ENCODE peak calls at places on chromosome 11, in nine cellular contexts. O, M, W, X, K, Q, D, E and B are unnamed samples.

GRCh38 chr11:32164836-32165235 is 74.0 kb downstream of the RCN1 start:
- DNase-seq in D (no peak), W (no peak), M (no peak), E (no peak), O (no peak), Q (no peak), K (no peak), X (no peak), B (no peak)

GRCh38 chr11:77377734-77378133 is 76.2 kb upstream of the GDPD4 start:
- DNase-seq in Q (no peak), M (no peak), E (no peak), O (no peak), K (no peak), X (no peak), W (no peak), D (no peak), B (no peak)

GRCh38 chr11:57320719-57321387 is 3.9 kb downstream of the TNKS1BP1 start:
- DNase-seq in D (no peak), E (no peak), M (peak), O (no peak), W (no peak), K (no peak), X (no peak), Q (no peak), B (no peak)

GRCh38 chr11:43631732-43632131 is 48.8 kb upstream of the HSD17B12 start:
- DNase-seq in O (no peak), K (no peak), W (no peak), X (no peak), D (no peak), E (no peak), M (no peak), Q (no peak), B (no peak)

GRCh38 chr11:134657631-134658030 is 245.6 kb upstream of the B3GAT1 start:
- DNase-seq in W (no peak), Q (no peak), O (no peak), E (no peak), M (no peak), K (no peak), X (no peak), D (no peak), B (no peak)

GRCh38 chr11:13878077-13878476 is 84.4 kb upstream of the SPON1 start:
- DNase-seq in D (no peak), K (no peak), O (no peak), Q (no peak), X (no peak), W (no peak), M (no peak), E (no peak), B (no peak)

GRCh38 chr11:110093407-110094297 is 460 bp downstream of the ZC3H12C start:
- DNase-seq in K (peak), X (peak), W (peak), D (no peak), O (peak), M (peak), Q (peak), E (peak), B (peak)

GRCh38 chr11:40316171-40316570 is 1143.3 kb downstream of the LRRC4C start:
- DNase-seq in Q (no peak), K (no peak), M (no peak), E (no peak), X (no peak), D (no peak), O (no peak), W (no peak), B (no peak)

GRCh38 chr11:80846979-80847378 is 1406.1 kb upstream of the TENM4 start:
- DNase-seq in E (no peak), K (peak), M (no peak), O (no peak), X (peak), Q (no peak), D (no peak), W (no peak), B (peak)

GRCh38 chr11:13160745-13161144 is 116.8 kb upstream of the BMAL1 start:
- DNase-seq in D (no peak), X (no peak), E (no peak), M (no peak), O (peak), Q (no peak), W (no peak), K (peak), B (no peak)

GRCh38 chr11:129610545-129610944 is 205.1 kb upstream of the TMEM45B start:
- DNase-seq in E (no peak), Q (no peak), D (no peak), M (no peak), X (no peak), K (no peak), W (no peak), O (no peak), B (no peak)

GRCh38 chr11:129611661-129612566 is 203.7 kb upstream of the TMEM45B start:
- DNase-seq in E (no peak), W (no peak), Q (peak), M (peak), K (peak), O (peak), X (no peak), D (no peak), B (no peak)

GRCh38 chr11:129618046-129618569 is 197.5 kb upstream of the TMEM45B start:
- DNase-seq in E (no peak), D (no peak), W (no peak), X (no peak), O (no peak), K (no peak), Q (no peak), M (no peak), B (no peak)

GRCh38 chr11:129613076-129613475 is 202.6 kb upstream of the TMEM45B start:
- DNase-seq in D (no peak), W (no peak), E (no peak), M (no peak), O (peak), Q (no peak), X (no peak), K (no peak), B (no peak)

GRCh38 chr11:129614256-129614944 is 201.2 kb upstream of the TMEM45B start:
- DNase-seq in D (no peak), K (no peak), M (no peak), E (no peak), Q (no peak), X (no peak), O (no peak), W (no peak), B (no peak)
- TF ChIP-seq CTCF in D (no peak), K (no peak), M (no peak), E (no peak), Q (no peak), X (no peak), O (no peak), W (no peak), B (no peak)

DNA sequence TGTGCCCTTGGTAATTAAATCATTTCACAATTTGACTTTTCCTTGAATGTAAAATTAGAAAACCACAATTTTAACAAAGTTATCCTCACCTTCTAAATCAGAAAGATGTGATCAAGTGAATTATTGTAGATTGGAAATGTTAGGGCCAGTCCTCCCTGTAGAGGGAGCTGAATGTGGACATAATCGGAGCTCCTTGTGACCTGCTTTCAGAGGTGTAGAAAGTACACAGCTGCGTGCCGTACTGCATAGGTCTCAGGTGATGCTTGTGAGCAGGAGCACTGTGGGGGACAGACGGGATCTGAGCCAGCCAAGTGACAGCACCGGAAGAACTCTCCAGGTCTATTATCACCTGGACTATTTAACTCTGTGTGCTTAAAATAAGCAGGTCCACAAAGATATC is 338.0 kb downstream of the AASDHPPT start:
- DNase-seq in M (peak), W (no peak), O (no peak), X (no peak), K (no peak), Q (no peak), E (no peak), D (no peak), B (no peak)
- TF ChIP-seq CTCF in M (peak), W (no peak), O (peak), X (no peak), K (no peak), Q (no peak), E (no peak), D (no peak), B (no peak)

GRCh38 chr11:67381244-67381972 is 8.0 kb upstream of the CLCF1 start:
- DNase-seq in X (peak), E (no peak), W (no peak), Q (no peak), K (peak), D (no peak), O (no peak), M (no peak), B (peak)
- TF ChIP-seq CTCF in X (no peak), E (no peak), W (no peak), Q (no peak), K (no peak), D (no peak), O (no peak), M (no peak), B (no peak)

GRCh38 chr11:84993386-84993785 is 633.8 kb downstream of the DLG2 start:
- DNase-seq in E (no peak), Q (no peak), D (no peak), K (peak), O (peak), M (peak), X (no peak), W (no peak), B (no peak)
- TF ChIP-seq CTCF in E (peak), Q (no peak), D (peak), K (peak), O (peak), M (peak), X (peak), W (no peak), B (no peak)

GRCh38 chr11:119094816-119095065 is 6.9 kb downstream of the DPAGT1 start:
- DNase-seq in D (peak), W (peak), X (peak), M (peak), K (peak), Q (peak), E (no peak), O (peak), B (peak)
- TF ChIP-seq CTCF in D (peak), W (peak), X (peak), M (peak), K (peak), Q (peak), E (peak), O (peak), B (peak)

GRCh38 chr11:63829823-63830489 is 9.0 kb upstream of the MARK2 start:
- DNase-seq in X (no peak), M (no peak), W (no peak), K (peak), E (peak), D (no peak), Q (peak), O (peak), B (peak)
- TF ChIP-seq CTCF in X (no peak), M (peak), W (peak), K (peak), E (peak), D (peak), Q (peak), O (peak), B (peak)

DNA sequence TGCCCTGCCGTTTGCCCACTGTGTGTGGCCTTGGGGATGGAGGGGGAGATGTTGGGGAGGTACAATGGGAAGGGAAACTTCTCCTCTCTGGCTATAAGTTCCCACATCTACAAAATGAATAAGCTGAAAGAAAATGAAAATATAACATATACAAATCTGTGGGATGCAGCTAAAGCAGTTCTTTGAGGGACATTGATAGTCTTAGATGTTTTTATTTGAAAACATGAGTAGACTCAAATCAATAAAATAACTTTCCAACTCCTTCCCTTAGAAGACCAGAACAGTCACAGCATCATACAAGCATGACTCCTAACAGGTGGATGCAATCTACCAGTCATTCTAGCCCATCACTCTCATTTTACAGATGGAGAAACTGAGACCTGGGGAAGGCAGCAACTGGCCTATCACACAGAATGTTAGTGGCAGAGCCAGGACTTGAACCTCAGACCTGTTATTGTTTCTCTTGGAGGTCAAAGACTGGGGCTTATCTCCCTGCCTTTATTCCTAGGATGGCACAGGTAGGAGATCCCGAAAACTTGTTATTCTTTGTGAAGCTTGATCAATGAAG is 25.2 kb upstream of the CCDC86 start:
- DNase-seq in M (no peak), O (no peak), E (no peak), W (no peak), X (no peak), Q (no peak), D (no peak), K (no peak), B (no peak)
- TF ChIP-seq CTCF in M (no peak), O (no peak), E (no peak), W (no peak), X (no peak), Q (no peak), D (no peak), K (no peak), B (no peak)